ENCODE peak calls at places on chromosomes 5 and 9, in five cellular contexts. One of them, this sample, is unnamed.

GRCh38 chr9:115642285-115642684 is 511.3 kb upstream of the PAPPA start:
- DNase-seq in fibroblast of lung: peak; percentile 81
- DNase-seq in MM.1S: no peak
- DNase-seq in osteoblast: no peak
- DNase-seq in neural progenitor cell: no peak
- DNase-seq in this sample: no peak

GRCh38 chr5:171616002-171616780 is 169.4 kb upstream of the SMIM23 start:
- DNase-seq in MM.1S: no peak
- DNase-seq in fibroblast of lung: no peak
- DNase-seq in osteoblast: no peak
- DNase-seq in neural progenitor cell: peak; percentile 59
- DNase-seq in this sample: no peak

GRCh38 chr9:18749711-18750110 is 275.8 kb downstream of the ADAMTSL1 start:
- DNase-seq in osteoblast: no peak
- DNase-seq in fibroblast of lung: no peak
- DNase-seq in MM.1S: no peak
- DNase-seq in neural progenitor cell: no peak
- DNase-seq in this sample: no peak

GRCh38 chr5:172902497-172903472 is 56.4 kb upstream of the RPL26L1 start:
- DNase-seq in osteoblast: peak; percentile 90
- DNase-seq in neural progenitor cell: peak; percentile 61
- DNase-seq in fibroblast of lung: peak; percentile 89
- DNase-seq in MM.1S: no peak
- DNase-seq in this sample: peak; percentile 19

GRCh38 chr9:118183571-118183970 is 479.4 kb downstream of the TLR4 start:
- DNase-seq in fibroblast of lung: no peak
- DNase-seq in osteoblast: no peak
- DNase-seq in MM.1S: no peak
- DNase-seq in neural progenitor cell: no peak
- DNase-seq in this sample: no peak

GRCh38 chr5:135821061-135821781 is 13.2 kb upstream of the SLC25A48 start:
- DNase-seq in MM.1S: no peak
- DNase-seq in osteoblast: peak; percentile 22
- DNase-seq in neural progenitor cell: no peak
- DNase-seq in fibroblast of lung: no peak
- DNase-seq in this sample: peak; percentile 22

GRCh38 chr5:72503888-72504491 is 3.2 kb downstream of the ZNF366 start:
- DNase-seq in fibroblast of lung: peak; percentile 77
- DNase-seq in neural progenitor cell: no peak
- DNase-seq in MM.1S: no peak
- DNase-seq in osteoblast: peak; percentile 84
- DNase-seq in this sample: no peak

GRCh38 chr5:138466058-138466899 is 1.0 kb downstream of the EGR1 start:
- DNase-seq in MM.1S: no peak
- DNase-seq in fibroblast of lung: peak; percentile 31
- DNase-seq in neural progenitor cell: no peak
- DNase-seq in osteoblast: peak; percentile 88
- DNase-seq in this sample: no peak

GRCh38 chr5:138986186-138986775 is 111.1 kb upstream of the LRRTM2 start:
- DNase-seq in osteoblast: no peak
- DNase-seq in neural progenitor cell: no peak
- DNase-seq in MM.1S: no peak
- DNase-seq in fibroblast of lung: no peak
- DNase-seq in this sample: no peak

GRCh38 chr9:35760651-35761050 is 6.6 kb upstream of the MSMP start:
- DNase-seq in MM.1S: no peak
- DNase-seq in neural progenitor cell: no peak
- DNase-seq in osteoblast: no peak
- DNase-seq in fibroblast of lung: no peak
- DNase-seq in this sample: no peak

GRCh38 chr9:35759795-35760194 is 5.7 kb upstream of the MSMP start:
- DNase-seq in osteoblast: no peak
- DNase-seq in neural progenitor cell: no peak
- DNase-seq in fibroblast of lung: no peak
- DNase-seq in MM.1S: no peak
- DNase-seq in this sample: no peak

GRCh38 chr9:35757527-35758275 is 3.6 kb upstream of the MSMP start:
- DNase-seq in neural progenitor cell: no peak
- DNase-seq in fibroblast of lung: no peak
- DNase-seq in MM.1S: no peak
- DNase-seq in osteoblast: no peak
- DNase-seq in this sample: no peak

GRCh38 chr9:35756743-35757526 is 2.9 kb upstream of the MSMP start:
- DNase-seq in osteoblast: no peak
- DNase-seq in MM.1S: peak; percentile 51
- DNase-seq in fibroblast of lung: no peak
- DNase-seq in neural progenitor cell: peak; percentile 78
- DNase-seq in this sample: peak; percentile 91

DNA sequence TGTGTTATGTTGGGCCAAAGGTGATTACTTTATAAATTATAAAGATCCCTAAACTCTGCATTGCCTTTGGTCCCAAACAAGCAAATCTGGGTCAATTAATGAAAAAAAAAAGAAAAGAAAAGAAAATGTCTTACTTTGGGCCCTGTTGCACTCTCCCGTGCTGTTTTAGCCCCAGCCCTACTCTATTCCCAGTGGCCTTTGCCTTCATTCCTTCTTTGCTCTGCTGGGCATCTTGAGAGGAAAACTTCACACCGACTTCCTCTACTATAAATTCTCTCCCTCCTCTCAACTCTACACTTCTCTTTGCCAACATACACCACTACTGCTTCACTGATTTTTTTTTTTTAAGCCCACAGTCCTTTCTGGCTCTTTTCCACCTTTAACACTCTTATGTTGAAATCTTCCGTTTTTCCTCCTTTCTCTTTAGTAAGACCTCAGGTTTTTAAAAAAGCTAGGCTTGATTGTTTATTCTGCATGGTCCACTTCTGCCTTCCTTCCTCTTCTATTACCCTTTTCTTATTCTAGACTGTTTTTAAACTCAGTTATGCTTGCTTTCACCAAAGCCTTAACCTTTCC is 4.5 kb upstream of the MSMP start:
- DNase-seq in osteoblast: no peak
- DNase-seq in MM.1S: no peak
- DNase-seq in neural progenitor cell: no peak
- DNase-seq in fibroblast of lung: peak; percentile 44
- DNase-seq in this sample: no peak
- H3K4me2 ChIP-seq in osteoblast: peak overlapping the region; percentile 77
- H3K4me2 ChIP-seq in MM.1S: peak overlapping the region; percentile 86
- H3K4me2 ChIP-seq in neural progenitor cell: peak overlapping the region; percentile 94
- H3K4me2 ChIP-seq in fibroblast of lung: no peak overlapping the region
- H3K4me2 ChIP-seq in this sample: peak overlapping the region; percentile 74

GRCh38 chr9:134268308-134268724 is 57.9 kb upstream of the RXRA start:
- DNase-seq in osteoblast: no peak
- DNase-seq in fibroblast of lung: no peak
- DNase-seq in neural progenitor cell: no peak
- DNase-seq in MM.1S: peak; percentile 98
- DNase-seq in this sample: peak; percentile 76

GRCh38 chr9:134273647-134274046 is 52.6 kb upstream of the RXRA start:
- DNase-seq in fibroblast of lung: no peak
- DNase-seq in osteoblast: no peak
- DNase-seq in neural progenitor cell: no peak
- DNase-seq in MM.1S: no peak
- DNase-seq in this sample: no peak

GRCh38 chr9:134272302-134273023 is 53.8 kb upstream of the RXRA start:
- DNase-seq in MM.1S: no peak
- DNase-seq in neural progenitor cell: no peak
- DNase-seq in osteoblast: no peak
- DNase-seq in fibroblast of lung: no peak
- DNase-seq in this sample: peak; percentile 16

GRCh38 chr9:134275379-134275778 is 50.9 kb upstream of the RXRA start:
- DNase-seq in osteoblast: no peak
- DNase-seq in fibroblast of lung: no peak
- DNase-seq in neural progenitor cell: peak; percentile 43
- DNase-seq in MM.1S: no peak
- DNase-seq in this sample: peak; percentile 24

DNA sequence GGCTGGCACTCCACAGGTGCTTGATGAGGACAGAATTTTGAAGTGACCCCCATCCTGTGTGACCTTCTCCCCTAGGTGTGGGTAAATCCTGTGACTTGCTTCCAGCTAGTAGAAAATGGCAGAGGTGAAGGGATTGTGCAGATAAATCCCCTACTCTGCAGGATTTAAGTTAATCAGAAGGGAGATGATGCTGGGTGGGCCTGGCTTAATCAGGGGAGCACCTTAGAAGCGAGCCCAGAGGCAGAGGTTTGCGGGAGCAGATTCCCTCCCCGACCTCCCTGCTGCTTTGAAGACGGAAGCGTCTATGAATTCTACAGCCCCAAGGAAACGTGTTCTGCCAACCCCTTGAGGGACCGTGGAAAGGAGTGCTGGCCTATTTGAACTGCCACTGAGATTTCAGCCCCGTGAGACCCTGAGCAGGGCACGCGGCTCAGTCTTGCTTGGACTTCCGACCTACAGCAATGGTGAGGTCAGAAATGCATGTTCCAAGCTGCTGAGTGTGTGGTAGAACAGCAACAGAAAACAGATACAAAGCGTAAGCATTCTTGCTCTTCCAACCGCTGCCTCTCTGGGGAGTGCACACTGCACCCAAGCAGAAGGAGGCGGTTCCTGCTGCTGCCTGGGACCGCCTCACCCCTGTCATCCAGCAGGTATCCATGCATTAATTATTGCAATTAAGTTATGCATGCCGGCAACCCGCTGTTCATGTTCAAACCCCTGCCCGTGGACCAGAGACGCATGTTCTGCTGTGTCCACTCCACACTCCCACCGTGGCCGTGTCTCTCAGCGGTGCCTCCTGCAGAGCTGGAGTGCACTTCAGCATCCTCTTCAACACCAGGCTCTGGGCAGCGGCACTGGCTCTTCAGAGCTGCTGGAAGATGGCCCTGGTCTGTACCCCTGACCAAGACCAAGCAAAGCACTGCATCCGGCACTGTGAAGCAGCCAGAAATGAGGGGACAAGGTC is 54.6 kb upstream of the RXRA start:
- DNase-seq in fibroblast of lung: no peak
- DNase-seq in neural progenitor cell: no peak
- DNase-seq in osteoblast: no peak
- DNase-seq in MM.1S: no peak
- DNase-seq in this sample: no peak
- H3K4me2 ChIP-seq in fibroblast of lung: no peak overlapping the region
- H3K4me2 ChIP-seq in neural progenitor cell: no peak overlapping the region
- H3K4me2 ChIP-seq in osteoblast: no peak overlapping the region
- H3K4me2 ChIP-seq in MM.1S: no peak overlapping the region
- H3K4me2 ChIP-seq in this sample: peak overlapping the region; percentile 11

DNA sequence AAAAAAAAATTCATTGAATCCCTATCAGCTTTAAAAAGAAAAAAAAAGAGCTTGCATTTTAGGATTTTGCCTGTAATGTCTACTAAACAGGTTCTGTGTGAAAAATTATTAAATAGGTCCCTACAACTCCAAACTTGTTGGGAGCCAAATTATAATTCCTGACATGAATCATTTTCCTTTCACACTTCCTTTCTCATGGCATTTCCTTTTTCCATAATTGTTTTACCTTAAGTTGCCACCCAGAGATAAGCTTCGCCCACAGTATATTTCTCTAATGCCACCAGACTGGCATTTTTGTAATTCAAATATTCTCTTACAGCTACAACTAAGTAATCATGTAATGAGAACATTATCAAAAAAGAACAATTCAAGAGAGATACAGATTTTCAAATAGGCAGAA is 348.8 kb downstream of the EFNA5 start:
- DNase-seq in MM.1S: no peak
- DNase-seq in fibroblast of lung: no peak
- DNase-seq in neural progenitor cell: no peak
- DNase-seq in osteoblast: no peak
- DNase-seq in this sample: no peak
- H3K4me2 ChIP-seq in MM.1S: no peak overlapping the region
- H3K4me2 ChIP-seq in fibroblast of lung: no peak overlapping the region
- H3K4me2 ChIP-seq in neural progenitor cell: no peak overlapping the region
- H3K4me2 ChIP-seq in osteoblast: no peak overlapping the region
- H3K4me2 ChIP-seq in this sample: no peak overlapping the region

GRCh38 chr5:36177715-36178556 is 26.0 kb downstream of the SKP2 start:
- DNase-seq in neural progenitor cell: peak; percentile 50
- DNase-seq in osteoblast: peak; percentile 47
- DNase-seq in fibroblast of lung: peak; percentile 80
- DNase-seq in MM.1S: peak; percentile 59
- DNase-seq in this sample: peak; percentile 57
- H3K4me2 ChIP-seq in neural progenitor cell: peak overlapping the region; percentile 55
- H3K4me2 ChIP-seq in osteoblast: no peak overlapping the region
- H3K4me2 ChIP-seq in fibroblast of lung: no peak overlapping the region
- H3K4me2 ChIP-seq in MM.1S: peak overlapping the region; percentile 79
- H3K4me2 ChIP-seq in this sample: no peak overlapping the region